ENCODE peak calls at places on chromosomes 2 and 18, in eight cellular contexts. One of them, this sample, is unnamed.

GRCh38 chr2:26710743-26711456 is 18.4 kb downstream of the KCNK3 start:
- DNase-seq in endothelial cell of umbilical vein: no peak
- DNase-seq in tibial artery: no peak
- DNase-seq in A673: no peak
- DNase-seq in upper lobe of left lung: no peak
- DNase-seq in mesenchymal stem cell: no peak
- DNase-seq in psoas muscle: no peak
- DNase-seq in aorta: no peak
- DNase-seq in this sample: no peak

GRCh38 chr2:80238692-80239469 is 65.7 kb downstream of the LRRTM1 start:
- DNase-seq in A673: peak
- DNase-seq in mesenchymal stem cell: peak
- DNase-seq in endothelial cell of umbilical vein: no peak
- DNase-seq in psoas muscle: no peak
- DNase-seq in tibial artery: no peak
- DNase-seq in upper lobe of left lung: peak
- DNase-seq in aorta: no peak
- DNase-seq in this sample: peak

GRCh38 chr2:62660087-62660486 is 45.4 kb upstream of the EHBP1 start:
- DNase-seq in upper lobe of left lung: no peak
- DNase-seq in tibial artery: no peak
- DNase-seq in A673: no peak
- DNase-seq in psoas muscle: no peak
- DNase-seq in aorta: no peak
- DNase-seq in endothelial cell of umbilical vein: no peak
- DNase-seq in mesenchymal stem cell: no peak
- DNase-seq in this sample: no peak

GRCh38 chr2:70303186-70303585 is 1.3 kb upstream of the FAM136A start:
- DNase-seq in aorta: no peak
- DNase-seq in A673: no peak
- DNase-seq in endothelial cell of umbilical vein: no peak
- DNase-seq in mesenchymal stem cell: no peak
- DNase-seq in upper lobe of left lung: no peak
- DNase-seq in tibial artery: no peak
- DNase-seq in psoas muscle: no peak
- DNase-seq in this sample: no peak

GRCh38 chr18:10234912-10235439 is 219.5 kb upstream of the APCDD1 start:
- DNase-seq in endothelial cell of umbilical vein: no peak
- DNase-seq in tibial artery: no peak
- DNase-seq in mesenchymal stem cell: peak
- DNase-seq in A673: no peak
- DNase-seq in upper lobe of left lung: no peak
- DNase-seq in psoas muscle: no peak
- DNase-seq in aorta: no peak
- DNase-seq in this sample: no peak

GRCh38 chr2:37638973-37639372 is 32.5 kb downstream of the CDC42EP3 start:
- DNase-seq in upper lobe of left lung: no peak
- DNase-seq in aorta: no peak
- DNase-seq in A673: no peak
- DNase-seq in psoas muscle: no peak
- DNase-seq in endothelial cell of umbilical vein: no peak
- DNase-seq in tibial artery: no peak
- DNase-seq in mesenchymal stem cell: no peak
- DNase-seq in this sample: no peak

GRCh38 chr2:100446696-100447095 is 23.6 kb upstream of the NMS start:
- DNase-seq in aorta: no peak
- DNase-seq in tibial artery: no peak
- DNase-seq in endothelial cell of umbilical vein: no peak
- DNase-seq in mesenchymal stem cell: no peak
- DNase-seq in upper lobe of left lung: no peak
- DNase-seq in psoas muscle: no peak
- DNase-seq in A673: no peak
- DNase-seq in this sample: no peak

GRCh38 chr2:196925445-196925767 is 1.1 kb downstream of the PGAP1 start:
- DNase-seq in endothelial cell of umbilical vein: peak
- DNase-seq in aorta: no peak
- DNase-seq in upper lobe of left lung: no peak
- DNase-seq in mesenchymal stem cell: no peak
- DNase-seq in A673: peak
- DNase-seq in tibial artery: no peak
- DNase-seq in psoas muscle: no peak
- DNase-seq in this sample: peak

GRCh38 chr2:174788291-174788929 is 24.1 kb upstream of the CHRNA1 start:
- DNase-seq in upper lobe of left lung: no peak
- DNase-seq in psoas muscle: no peak
- DNase-seq in A673: peak
- DNase-seq in mesenchymal stem cell: no peak
- DNase-seq in tibial artery: no peak
- DNase-seq in endothelial cell of umbilical vein: no peak
- DNase-seq in aorta: no peak
- DNase-seq in this sample: peak

GRCh38 chr2:241771286-241772062 is 5.1 kb upstream of the GAL3ST2 start:
- DNase-seq in endothelial cell of umbilical vein: no peak
- DNase-seq in tibial artery: peak
- DNase-seq in upper lobe of left lung: no peak
- DNase-seq in mesenchymal stem cell: no peak
- DNase-seq in aorta: peak
- DNase-seq in A673: peak
- DNase-seq in psoas muscle: peak
- DNase-seq in this sample: peak

GRCh38 chr2:241770185-241770935 is 6.3 kb upstream of the GAL3ST2 start:
- DNase-seq in endothelial cell of umbilical vein: no peak
- DNase-seq in mesenchymal stem cell: no peak
- DNase-seq in A673: no peak
- DNase-seq in aorta: peak
- DNase-seq in upper lobe of left lung: no peak
- DNase-seq in psoas muscle: no peak
- DNase-seq in tibial artery: no peak
- DNase-seq in this sample: no peak

GRCh38 chr2:241769819-241770184 is 6.8 kb upstream of the GAL3ST2 start:
- DNase-seq in psoas muscle: no peak
- DNase-seq in upper lobe of left lung: no peak
- DNase-seq in A673: no peak
- DNase-seq in mesenchymal stem cell: no peak
- DNase-seq in tibial artery: no peak
- DNase-seq in aorta: peak
- DNase-seq in endothelial cell of umbilical vein: no peak
- DNase-seq in this sample: no peak

GRCh38 chr2:241772063-241772499 is 4.5 kb upstream of the GAL3ST2 start:
- DNase-seq in tibial artery: no peak
- DNase-seq in endothelial cell of umbilical vein: no peak
- DNase-seq in psoas muscle: no peak
- DNase-seq in aorta: no peak
- DNase-seq in A673: no peak
- DNase-seq in mesenchymal stem cell: no peak
- DNase-seq in upper lobe of left lung: no peak
- DNase-seq in this sample: no peak

DNA sequence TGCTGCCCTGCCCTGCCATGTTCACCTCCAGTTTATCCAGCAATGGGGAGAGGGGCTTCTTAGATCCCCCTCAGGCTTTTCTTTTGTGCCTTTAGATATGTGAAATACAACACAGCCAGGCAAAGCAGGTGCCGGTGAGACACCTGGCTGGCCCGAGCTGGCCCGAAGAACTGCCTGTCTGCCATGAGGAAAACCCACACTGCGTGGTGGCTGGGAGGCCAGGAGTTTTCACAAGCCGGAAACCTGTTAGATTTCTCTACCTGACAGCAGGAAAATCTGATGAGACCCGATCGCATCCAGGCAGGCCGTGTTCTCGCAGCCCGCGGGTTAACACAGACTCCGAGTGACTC is 5.7 kb upstream of the GAL3ST2 start:
- DNase-seq in mesenchymal stem cell: no peak
- DNase-seq in endothelial cell of umbilical vein: no peak
- DNase-seq in A673: no peak
- DNase-seq in aorta: no peak
- DNase-seq in tibial artery: no peak
- DNase-seq in psoas muscle: no peak
- DNase-seq in upper lobe of left lung: no peak
- DNase-seq in this sample: no peak
- H3K27ac ChIP-seq in mesenchymal stem cell: no peak
- H3K27ac ChIP-seq in endothelial cell of umbilical vein: no peak
- H3K27ac ChIP-seq in A673: peak
- H3K27ac ChIP-seq in aorta: no peak
- H3K27ac ChIP-seq in tibial artery: no peak
- H3K27ac ChIP-seq in psoas muscle: no peak
- H3K27ac ChIP-seq in upper lobe of left lung: no peak
- H3K27ac ChIP-seq in this sample: no peak

DNA sequence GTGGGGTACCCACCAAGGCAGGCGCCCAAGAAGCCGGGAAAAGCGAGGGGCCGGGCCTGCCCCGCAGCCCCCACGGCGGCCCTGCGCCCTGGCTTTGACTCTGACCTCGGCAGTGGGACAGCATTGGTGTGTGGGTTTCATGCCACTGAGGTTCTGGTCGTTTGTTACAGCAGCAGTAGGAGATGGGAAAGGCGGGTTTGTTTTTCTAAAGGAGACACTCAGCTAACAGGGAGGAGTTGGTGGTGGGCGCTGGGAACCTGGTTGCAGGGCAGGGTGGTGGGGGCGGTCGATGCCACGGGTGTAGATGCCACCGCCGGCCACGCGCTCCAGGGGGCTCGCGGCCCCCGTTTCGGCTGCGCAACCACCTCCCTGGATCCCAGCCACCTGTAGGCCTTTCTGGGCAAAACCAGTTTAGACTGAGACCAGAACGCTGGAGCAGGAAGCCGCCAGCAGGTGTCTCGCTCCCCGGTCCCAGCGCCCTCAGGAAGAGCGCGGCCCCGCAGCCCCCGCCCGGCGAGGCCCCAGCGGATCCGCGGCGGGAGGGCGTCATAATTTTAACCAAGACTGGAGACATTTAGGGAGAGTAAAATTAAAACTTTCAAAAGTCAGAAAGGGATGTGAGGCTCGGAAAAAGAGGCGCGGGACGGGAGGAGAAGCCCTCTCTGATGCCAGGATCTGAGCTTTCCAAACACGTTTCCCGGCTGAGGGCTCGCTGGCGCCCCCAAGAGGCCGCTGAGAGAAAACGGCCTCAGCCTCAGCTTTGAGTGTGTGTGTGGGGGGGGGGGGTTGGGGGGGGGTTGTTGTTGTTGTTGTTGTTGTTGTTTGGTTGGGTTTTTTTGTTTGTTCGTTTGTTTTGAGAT is 17.4 kb downstream of the CIDEA start:
- DNase-seq in A673: peak
- DNase-seq in aorta: peak
- DNase-seq in psoas muscle: peak
- DNase-seq in mesenchymal stem cell: peak
- DNase-seq in endothelial cell of umbilical vein: peak
- DNase-seq in upper lobe of left lung: peak
- DNase-seq in tibial artery: peak
- DNase-seq in this sample: peak
- H3K4me3 ChIP-seq in A673: peak
- H3K4me3 ChIP-seq in aorta: no peak
- H3K4me3 ChIP-seq in psoas muscle: peak
- H3K4me3 ChIP-seq in mesenchymal stem cell: peak
- H3K4me3 ChIP-seq in endothelial cell of umbilical vein: peak
- H3K4me3 ChIP-seq in upper lobe of left lung: peak
- H3K4me3 ChIP-seq in tibial artery: peak
- H3K4me3 ChIP-seq in this sample: peak

GRCh38 chr18:70290482-70291294 is 1.8 kb downstream of the SOCS6 start:
- DNase-seq in A673: no peak
- DNase-seq in psoas muscle: no peak
- DNase-seq in upper lobe of left lung: no peak
- DNase-seq in endothelial cell of umbilical vein: no peak
- DNase-seq in aorta: no peak
- DNase-seq in mesenchymal stem cell: no peak
- DNase-seq in tibial artery: no peak
- DNase-seq in this sample: no peak
- H3K27ac ChIP-seq in A673: no peak
- H3K27ac ChIP-seq in psoas muscle: peak
- H3K27ac ChIP-seq in upper lobe of left lung: no peak
- H3K27ac ChIP-seq in endothelial cell of umbilical vein: no peak
- H3K27ac ChIP-seq in aorta: no peak
- H3K27ac ChIP-seq in mesenchymal stem cell: no peak
- H3K27ac ChIP-seq in tibial artery: peak
- H3K27ac ChIP-seq in this sample: no peak

GRCh38 chr2:163348843-163349395 is 386.9 kb downstream of the FIGN start:
- DNase-seq in A673: peak
- DNase-seq in mesenchymal stem cell: peak
- DNase-seq in aorta: no peak
- DNase-seq in psoas muscle: no peak
- DNase-seq in upper lobe of left lung: no peak
- DNase-seq in endothelial cell of umbilical vein: peak
- DNase-seq in tibial artery: no peak
- DNase-seq in this sample: peak
- H3K4me3 ChIP-seq in A673: no peak
- H3K4me3 ChIP-seq in mesenchymal stem cell: no peak
- H3K4me3 ChIP-seq in aorta: peak
- H3K4me3 ChIP-seq in psoas muscle: peak
- H3K4me3 ChIP-seq in upper lobe of left lung: peak
- H3K4me3 ChIP-seq in endothelial cell of umbilical vein: no peak
- H3K4me3 ChIP-seq in tibial artery: peak
- H3K4me3 ChIP-seq in this sample: peak

GRCh38 chr2:166074430-166074829 is 53.4 kb downstream of the SCN1A start:
- DNase-seq in tibial artery: no peak
- DNase-seq in A673: no peak
- DNase-seq in aorta: no peak
- DNase-seq in upper lobe of left lung: no peak
- DNase-seq in mesenchymal stem cell: no peak
- DNase-seq in psoas muscle: no peak
- DNase-seq in endothelial cell of umbilical vein: no peak
- DNase-seq in this sample: peak
- H3K27ac ChIP-seq in tibial artery: no peak
- H3K27ac ChIP-seq in A673: no peak
- H3K27ac ChIP-seq in aorta: no peak
- H3K27ac ChIP-seq in upper lobe of left lung: no peak
- H3K27ac ChIP-seq in mesenchymal stem cell: no peak
- H3K27ac ChIP-seq in psoas muscle: no peak
- H3K27ac ChIP-seq in endothelial cell of umbilical vein: no peak
- H3K27ac ChIP-seq in this sample: no peak

GRCh38 chr18:48863432-48864065 is 87.2 kb downstream of the SMAD7 start:
- DNase-seq in tibial artery: no peak
- DNase-seq in upper lobe of left lung: no peak
- DNase-seq in aorta: peak
- DNase-seq in A673: no peak
- DNase-seq in endothelial cell of umbilical vein: no peak
- DNase-seq in psoas muscle: no peak
- DNase-seq in mesenchymal stem cell: no peak
- DNase-seq in this sample: no peak
- H3K4me3 ChIP-seq in tibial artery: no peak
- H3K4me3 ChIP-seq in upper lobe of left lung: no peak
- H3K4me3 ChIP-seq in aorta: no peak
- H3K4me3 ChIP-seq in A673: no peak
- H3K4me3 ChIP-seq in endothelial cell of umbilical vein: no peak
- H3K4me3 ChIP-seq in psoas muscle: no peak
- H3K4me3 ChIP-seq in mesenchymal stem cell: no peak
- H3K4me3 ChIP-seq in this sample: no peak

This sample was measured in SJCRH30.